ENCODE peak calls at places on chromosomes 16 and 17, in nine cellular contexts. One of them, this sample, is unnamed.

GRCh38 chr17:57655564-57655963 is 89.5 kb downstream of the CCDC182 start:
- DNase-seq in stimulated activated CD4-positive, alpha-beta T cell treated with anti-CD3 and anti-CD28 coated beads, Interleukin-15, amount 100 ng/mL, for 24 hours: no peak
- DNase-seq in T-helper 1 cell: no peak
- DNase-seq in IMR-90: no peak
- DNase-seq in substantia nigra: no peak
- DNase-seq in NCI-H1694: no peak
- DNase-seq in activated naive CD4-positive, alpha-beta T cell: no peak
- DNase-seq in stomach: no peak
- DNase-seq in T-cell: no peak
- DNase-seq in this sample: no peak

GRCh38 chr16:50653633-50654524 is 27.2 kb downstream of the SNX20 start:
- DNase-seq in activated naive CD4-positive, alpha-beta T cell: no peak
- DNase-seq in stimulated activated CD4-positive, alpha-beta T cell treated with anti-CD3 and anti-CD28 coated beads, Interleukin-15, amount 100 ng/mL, for 24 hours: no peak
- DNase-seq in NCI-H1694: no peak
- DNase-seq in T-cell: no peak
- DNase-seq in T-helper 1 cell: no peak
- DNase-seq in stomach: no peak
- DNase-seq in IMR-90: no peak
- DNase-seq in substantia nigra: no peak
- DNase-seq in this sample: no peak

GRCh38 chr16:85275533-85276249 is 163.4 kb upstream of the CIBAR2 start:
- DNase-seq in IMR-90: peak; percentile 41
- DNase-seq in activated naive CD4-positive, alpha-beta T cell: peak; percentile 54
- DNase-seq in NCI-H1694: peak; percentile 73
- DNase-seq in stomach: peak; percentile 77
- DNase-seq in T-helper 1 cell: peak; percentile 26
- DNase-seq in T-cell: peak; percentile 50
- DNase-seq in substantia nigra: peak; percentile 60
- DNase-seq in stimulated activated CD4-positive, alpha-beta T cell treated with anti-CD3 and anti-CD28 coated beads, Interleukin-15, amount 100 ng/mL, for 24 hours: peak; percentile 78
- DNase-seq in this sample: peak; percentile 26

GRCh38 chr17:73955616-73956015 is 247.9 kb upstream of the RPL38 start:
- DNase-seq in T-cell: no peak
- DNase-seq in T-helper 1 cell: no peak
- DNase-seq in activated naive CD4-positive, alpha-beta T cell: no peak
- DNase-seq in substantia nigra: no peak
- DNase-seq in NCI-H1694: no peak
- DNase-seq in stomach: peak; percentile 8
- DNase-seq in stimulated activated CD4-positive, alpha-beta T cell treated with anti-CD3 and anti-CD28 coated beads, Interleukin-15, amount 100 ng/mL, for 24 hours: no peak
- DNase-seq in IMR-90: no peak
- DNase-seq in this sample: no peak

GRCh38 chr17:6755731-6756184 is at the start of gene XAF1:
- DNase-seq in T-helper 1 cell: peak; percentile 20
- DNase-seq in activated naive CD4-positive, alpha-beta T cell: peak; percentile 40
- DNase-seq in substantia nigra: peak; percentile 48
- DNase-seq in IMR-90: peak; percentile 33
- DNase-seq in stimulated activated CD4-positive, alpha-beta T cell treated with anti-CD3 and anti-CD28 coated beads, Interleukin-15, amount 100 ng/mL, for 24 hours: peak; percentile 55
- DNase-seq in NCI-H1694: no peak
- DNase-seq in stomach: peak; percentile 46
- DNase-seq in T-cell: peak; percentile 43
- DNase-seq in this sample: peak; percentile 51

GRCh38 chr17:10216213-10216982 is 18.0 kb upstream of the GAS7 start:
- DNase-seq in stomach: no peak
- DNase-seq in NCI-H1694: no peak
- DNase-seq in activated naive CD4-positive, alpha-beta T cell: no peak
- DNase-seq in stimulated activated CD4-positive, alpha-beta T cell treated with anti-CD3 and anti-CD28 coated beads, Interleukin-15, amount 100 ng/mL, for 24 hours: no peak
- DNase-seq in IMR-90: no peak
- DNase-seq in T-helper 1 cell: no peak
- DNase-seq in substantia nigra: peak; percentile 5
- DNase-seq in T-cell: no peak
- DNase-seq in this sample: no peak

GRCh38 chr17:41654908-41655607 is 30.7 kb upstream of the KRT17 start:
- DNase-seq in activated naive CD4-positive, alpha-beta T cell: no peak
- DNase-seq in T-helper 1 cell: no peak
- DNase-seq in stimulated activated CD4-positive, alpha-beta T cell treated with anti-CD3 and anti-CD28 coated beads, Interleukin-15, amount 100 ng/mL, for 24 hours: no peak
- DNase-seq in substantia nigra: no peak
- DNase-seq in T-cell: no peak
- DNase-seq in NCI-H1694: no peak
- DNase-seq in stomach: no peak
- DNase-seq in IMR-90: no peak
- DNase-seq in this sample: no peak

GRCh38 chr16:23148513-23149266 is 562 bp downstream of the USP31 start:
- DNase-seq in IMR-90: peak; percentile 22
- DNase-seq in stimulated activated CD4-positive, alpha-beta T cell treated with anti-CD3 and anti-CD28 coated beads, Interleukin-15, amount 100 ng/mL, for 24 hours: peak; percentile 65
- DNase-seq in T-cell: peak; percentile 32
- DNase-seq in T-helper 1 cell: peak; percentile 45
- DNase-seq in NCI-H1694: no peak
- DNase-seq in substantia nigra: peak; percentile 35
- DNase-seq in stomach: peak; percentile 76
- DNase-seq in activated naive CD4-positive, alpha-beta T cell: peak; percentile 27
- DNase-seq in this sample: no peak

GRCh38 chr16:75452464-75453190 is 11.9 kb downstream of the TMEM170A start:
- DNase-seq in T-cell: no peak
- DNase-seq in activated naive CD4-positive, alpha-beta T cell: no peak
- DNase-seq in T-helper 1 cell: no peak
- DNase-seq in stimulated activated CD4-positive, alpha-beta T cell treated with anti-CD3 and anti-CD28 coated beads, Interleukin-15, amount 100 ng/mL, for 24 hours: no peak
- DNase-seq in substantia nigra: no peak
- DNase-seq in NCI-H1694: no peak
- DNase-seq in stomach: no peak
- DNase-seq in IMR-90: no peak
- DNase-seq in this sample: no peak